ENCODE peak calls at places on chromosomes 5 and 9, in six cellular contexts. E, F, Z, G, L and D are unnamed samples.

GRCh38 chr9:71355884-71356283 is 234.5 kb upstream of the TRPM3 start:
- ATAC-seq in L (no peak), F (no peak), E (no peak), G (no peak), Z (no peak), D (no peak)

GRCh38 chr5:121018004-121018403 is 553.9 kb downstream of the PRR16 start:
- ATAC-seq in G (no peak), L (no peak), E (no peak), Z (no peak), F (no peak), D (no peak)

GRCh38 chr9:113594484-113595299 is 131.2 kb downstream of the RGS3 start:
- ATAC-seq in F (peak; percentile 14), L (no peak), E (no peak), G (no peak), Z (no peak), D (no peak)

GRCh38 chr5:151023651-151024050 is 3.3 kb downstream of the GPX3 start:
- ATAC-seq in G (peak; percentile 69), E (no peak), Z (peak; percentile 8), L (peak; percentile 53), F (peak; percentile 20), D (no peak)

GRCh38 chr9:119827126-119827525 is 457.9 kb upstream of the BRINP1 start:
- ATAC-seq in G (no peak), E (no peak), Z (no peak), F (no peak), L (no peak), D (no peak)

GRCh38 chr9:34387239-34387638 is 10.5 kb upstream of the MYORG start:
- ATAC-seq in L (no peak), G (no peak), E (no peak), F (no peak), Z (no peak), D (no peak)

GRCh38 chr9:133619791-133620190 is 10.6 kb upstream of the FAM163B start:
- ATAC-seq in Z (no peak), E (peak; percentile 84), L (no peak), G (peak; percentile 42), F (no peak), D (peak; percentile 76)

GRCh38 chr9:3032898-3033297 is 189.0 kb upstream of the PUM3 start:
- ATAC-seq in F (no peak), E (no peak), Z (no peak), G (no peak), L (no peak), D (no peak)

GRCh38 chr5:155996123-155996522 is 330.8 kb upstream of the SGCD start:
- ATAC-seq in E (no peak), L (no peak), G (no peak), F (no peak), Z (no peak), D (no peak)

GRCh38 chr9:121736964-121737462 is 85.6 kb downstream of the DAB2IP start:
- ATAC-seq in F (peak; percentile 58), Z (peak; percentile 25), L (peak; percentile 18), E (peak; percentile 72), G (peak; percentile 81), D (no peak)

GRCh38 chr5:138641547-138642298 is 66.5 kb upstream of the HSPA9 start:
- ATAC-seq in F (peak; percentile 56), L (peak; percentile 62), G (peak; percentile 81), E (peak; percentile 92), Z (peak; percentile 40), D (peak; percentile 64)

GRCh38 chr5:139838381-139839197 is 43.0 kb downstream of the PSD2 start:
- ATAC-seq in E (no peak), Z (no peak), G (no peak), F (no peak), L (no peak), D (no peak)

GRCh38 chr5:138096363-138096762 is 12.5 kb downstream of the WNT8A start:
- ATAC-seq in Z (no peak), F (no peak), G (no peak), E (no peak), L (peak; percentile 40), D (no peak)

GRCh38 chr9:30301271-30301963 is 2083.0 kb upstream of the ACO1 start:
- ATAC-seq in F (no peak), E (no peak), Z (no peak), L (no peak), G (no peak), D (no peak)

GRCh38 chr5:88502179-88503064 is 233.8 kb upstream of the TMEM161B start:
- ATAC-seq in G (peak; percentile 49), L (peak; percentile 44), F (no peak), Z (no peak), E (peak; percentile 77), D (peak; percentile 65)

GRCh38 chr5:132667761-132668705 is 5.8 kb upstream of the IL4 start:
- ATAC-seq in Z (no peak), F (no peak), G (no peak), L (peak; percentile 43), E (no peak), D (no peak)

GRCh38 chr5:150401076-150401375 is 11.7 kb downstream of the CD74 start:
- ATAC-seq in Z (no peak), G (peak; percentile 15), E (no peak), F (no peak), L (no peak), D (peak; percentile 6)

GRCh38 chr5:135589152-135589551 is 10.4 kb upstream of the CXCL14 start:
- ATAC-seq in F (no peak), G (no peak), E (no peak), Z (no peak), L (no peak), D (no peak)

GRCh38 chr5:72141440-72142271 is 34.4 kb downstream of the MAP1B start:
- ATAC-seq in G (peak; percentile 49), E (no peak), Z (peak; percentile 52), L (peak; percentile 86), F (peak; percentile 73), D (no peak)

GRCh38 chr5:54844905-54845566 is 140.4 kb downstream of the ESM1 start:
- ATAC-seq in F (peak; percentile 34), E (no peak), G (no peak), Z (no peak), L (no peak), D (peak; percentile 31)

GRCh38 chr9:135135927-135136311 is 48.5 kb downstream of the OLFM1 start:
- ATAC-seq in Z (no peak), E (no peak), G (no peak), L (no peak), F (no peak), D (no peak)

GRCh38 chr9:30815585-30815984 is 1568.9 kb upstream of the ACO1 start:
- ATAC-seq in L (no peak), G (no peak), E (no peak), Z (no peak), F (no peak), D (no peak)

GRCh38 chr5:115452083-115452482 is 92.5 kb downstream of the FEM1C start:
- ATAC-seq in Z (no peak), L (no peak), F (no peak), G (peak; percentile 40), E (no peak), D (no peak)

GRCh38 chr9:111962021-111962420 is 65.4 kb downstream of the UGCG start:
- ATAC-seq in F (no peak), G (no peak), Z (no peak), E (no peak), L (no peak), D (no peak)

GRCh38 chr9:5890641-5891040 is at the start of gene MLANA:
- ATAC-seq in L (no peak), E (no peak), G (no peak), F (no peak), Z (no peak), D (no peak)

GRCh38 chr5:44875661-44876250 is 67.0 kb downstream of the MRPS30 start:
- ATAC-seq in L (peak; percentile 98), F (no peak), G (peak; percentile 34), Z (no peak), E (peak; percentile 99), D (peak; percentile 94)

GRCh38 chr5:2515180-2515809 is 236.2 kb downstream of the IRX2 start:
- ATAC-seq in Z (no peak), F (no peak), E (no peak), L (no peak), G (no peak), D (no peak)

GRCh38 chr9:110895141-110895912 is 142.9 kb downstream of the LPAR1 start:
- ATAC-seq in L (no peak), Z (peak; percentile 91), G (peak; percentile 40), E (no peak), F (peak; percentile 95), D (peak; percentile 41)

GRCh38 chr9:113343732-113344231 is 3.7 kb upstream of the WDR31 start:
- ATAC-seq in F (peak; percentile 91), E (no peak), L (no peak), G (peak; percentile 61), Z (peak; percentile 69), D (no peak)

GRCh38 chr9:109799792-109800191 is 19.8 kb downstream of the PALM2AKAP2 start:
- ATAC-seq in E (no peak), F (peak; percentile 33), Z (no peak), L (peak; percentile 67), G (no peak), D (no peak)

GRCh38 chr9:90846770-90847419 is 45.3 kb downstream of the SYK start:
- ATAC-seq in L (no peak), F (no peak), Z (no peak), E (no peak), G (no peak), D (no peak)

GRCh38 chr5:34626036-34626435 is 30.1 kb upstream of the RAI14 start:
- ATAC-seq in Z (no peak), G (no peak), F (no peak), E (peak; percentile 36), L (peak; percentile 58), D (no peak)

GRCh38 chr9:21097817-21098216 is 20.1 kb upstream of the IFNB1 start:
- ATAC-seq in L (no peak), G (no peak), F (no peak), E (no peak), Z (no peak), D (no peak)

GRCh38 chr5:144205141-144205551 is 34.5 kb downstream of the KCTD16 start:
- ATAC-seq in G (peak; percentile 20), F (no peak), E (no peak), L (peak; percentile 62), Z (peak; percentile 36), D (no peak)

GRCh38 chr5:143533978-143534763 is 130.7 kb upstream of the NR3C1 start:
- ATAC-seq in G (no peak), L (no peak), F (peak; percentile 89), E (no peak), Z (no peak), D (no peak)

GRCh38 chr9:74570879-74571512 is 73.9 kb downstream of the RORB start:
- ATAC-seq in L (no peak), G (no peak), E (no peak), F (no peak), Z (no peak), D (no peak)